ENCODE peak calls at places on chromosomes 4 and X, in five cellular contexts. One of them, this sample, is unnamed.

GRCh38 chr4:185171373-185172071 is 28.5 kb downstream of the SLC25A4 start:
- DNase-seq in WTC11: no peak
- DNase-seq in HepG2: no peak
- DNase-seq in K562: no peak
- DNase-seq in GM12878: peak
- DNase-seq in this sample: no peak

GRCh38 chr4:67198757-67199156 is 346.5 kb downstream of the CENPC start:
- DNase-seq in WTC11: no peak
- DNase-seq in HepG2: no peak
- DNase-seq in K562: no peak
- DNase-seq in GM12878: no peak
- DNase-seq in this sample: no peak

GRCh38 chr4:122710434-122711308 is 21.8 kb upstream of the BBS12 start:
- DNase-seq in WTC11: no peak
- DNase-seq in HepG2: no peak
- DNase-seq in K562: no peak
- DNase-seq in GM12878: no peak
- DNase-seq in this sample: no peak

GRCh38 chr4:171794528-171794927 is 18.7 kb upstream of the GALNTL6 start:
- DNase-seq in WTC11: no peak
- DNase-seq in HepG2: no peak
- DNase-seq in K562: no peak
- DNase-seq in GM12878: no peak
- DNase-seq in this sample: no peak

GRCh38 chr4:11765849-11766453 is 337.3 kb upstream of the HS3ST1 start:
- DNase-seq in WTC11: peak
- DNase-seq in HepG2: peak
- DNase-seq in K562: peak
- DNase-seq in GM12878: no peak
- DNase-seq in this sample: no peak

GRCh38 chrX:102599950-102600579 is 750 bp downstream of the ARMCX5 start:
- DNase-seq in WTC11: no peak
- DNase-seq in HepG2: no peak
- DNase-seq in K562: peak
- DNase-seq in GM12878: no peak
- DNase-seq in this sample: no peak

GRCh38 chr4:168475745-168476144 is 4.5 kb downstream of the DDX60L start:
- DNase-seq in WTC11: peak
- DNase-seq in HepG2: no peak
- DNase-seq in K562: no peak
- DNase-seq in GM12878: no peak
- DNase-seq in this sample: no peak

GRCh38 chr4:26621366-26621765 is 37.5 kb downstream of the TBC1D19 start:
- DNase-seq in WTC11: no peak
- DNase-seq in HepG2: no peak
- DNase-seq in K562: no peak
- DNase-seq in GM12878: no peak
- DNase-seq in this sample: no peak

GRCh38 chr4:76990288-76991080 is 40.9 kb downstream of the SEPTIN11 start:
- DNase-seq in WTC11: no peak
- DNase-seq in HepG2: no peak
- DNase-seq in K562: no peak
- DNase-seq in GM12878: no peak
- DNase-seq in this sample: no peak

GRCh38 chr4:173217727-173218126 is 49.1 kb downstream of the GALNT7 start:
- DNase-seq in WTC11: no peak
- DNase-seq in HepG2: no peak
- DNase-seq in K562: peak
- DNase-seq in GM12878: no peak
- DNase-seq in this sample: no peak

GRCh38 chr4:99648321-99648720 is 9.3 kb downstream of the C4orf54 start:
- DNase-seq in WTC11: no peak
- DNase-seq in HepG2: no peak
- DNase-seq in K562: no peak
- DNase-seq in GM12878: no peak
- DNase-seq in this sample: no peak

GRCh38 chr4:144338834-144339233 is 198.3 kb upstream of the GYPA start:
- DNase-seq in WTC11: no peak
- DNase-seq in HepG2: no peak
- DNase-seq in K562: no peak
- DNase-seq in GM12878: no peak
- DNase-seq in this sample: no peak

GRCh38 chrX:30935985-30936384 is 46.9 kb upstream of the TAB3 start:
- DNase-seq in WTC11: peak
- DNase-seq in HepG2: peak
- DNase-seq in K562: peak
- DNase-seq in GM12878: no peak
- DNase-seq in this sample: no peak

GRCh38 chrX:38870386-38870895 is 69.2 kb downstream of the MID1IP1 start:
- DNase-seq in WTC11: peak
- DNase-seq in HepG2: no peak
- DNase-seq in K562: peak
- DNase-seq in GM12878: no peak
- DNase-seq in this sample: no peak

GRCh38 chr4:1726146-1726934 is 5.0 kb downstream of the TACC3 start:
- DNase-seq in WTC11: peak
- DNase-seq in HepG2: peak
- DNase-seq in K562: peak
- DNase-seq in GM12878: peak
- DNase-seq in this sample: peak

GRCh38 chr4:83569967-83570366 is 34.1 kb downstream of the GPAT3 start:
- DNase-seq in WTC11: no peak
- DNase-seq in HepG2: no peak
- DNase-seq in K562: no peak
- DNase-seq in GM12878: no peak
- DNase-seq in this sample: no peak

GRCh38 chrX:110750526-110751189 is 45.0 kb downstream of the CHRDL1 start:
- DNase-seq in WTC11: no peak
- DNase-seq in HepG2: no peak
- DNase-seq in K562: no peak
- DNase-seq in GM12878: no peak
- DNase-seq in this sample: no peak

GRCh38 chr4:26080876-26081628 is 167.0 kb downstream of the SMIM20 start:
- DNase-seq in WTC11: no peak
- DNase-seq in HepG2: no peak
- DNase-seq in K562: no peak
- DNase-seq in GM12878: no peak
- DNase-seq in this sample: no peak

GRCh38 chr4:169094656-169095231 is 84.7 kb upstream of the CBR4 start:
- DNase-seq in WTC11: no peak
- DNase-seq in HepG2: no peak
- DNase-seq in K562: no peak
- DNase-seq in GM12878: no peak
- DNase-seq in this sample: no peak

GRCh38 chr4:33882246-33882990 is 2361.9 kb downstream of the ARAP2 start:
- DNase-seq in WTC11: no peak
- DNase-seq in HepG2: no peak
- DNase-seq in K562: no peak
- DNase-seq in GM12878: no peak
- DNase-seq in this sample: no peak

GRCh38 chr4:108181704-108182103 is 13.0 kb upstream of the LEF1 start:
- DNase-seq in WTC11: no peak
- DNase-seq in HepG2: peak
- DNase-seq in K562: peak
- DNase-seq in GM12878: no peak
- DNase-seq in this sample: no peak

GRCh38 chr4:77481856-77482255 is 123.8 kb upstream of the CXCL13 start:
- DNase-seq in WTC11: no peak
- DNase-seq in HepG2: no peak
- DNase-seq in K562: no peak
- DNase-seq in GM12878: no peak
- DNase-seq in this sample: no peak

GRCh38 chrX:28966335-28966734 is 379.1 kb downstream of the IL1RAPL1 start:
- DNase-seq in WTC11: no peak
- DNase-seq in HepG2: no peak
- DNase-seq in K562: no peak
- DNase-seq in GM12878: no peak
- DNase-seq in this sample: no peak

GRCh38 chrX:40007136-40007535 is 90.6 kb downstream of the BCOR start:
- DNase-seq in WTC11: peak
- DNase-seq in HepG2: no peak
- DNase-seq in K562: no peak
- DNase-seq in GM12878: no peak
- DNase-seq in this sample: peak

GRCh38 chrX:140949231-140949630 is 53.2 kb upstream of the SPANXB1 start:
- DNase-seq in WTC11: no peak
- DNase-seq in HepG2: no peak
- DNase-seq in K562: no peak
- DNase-seq in GM12878: no peak
- DNase-seq in this sample: no peak

DNA sequence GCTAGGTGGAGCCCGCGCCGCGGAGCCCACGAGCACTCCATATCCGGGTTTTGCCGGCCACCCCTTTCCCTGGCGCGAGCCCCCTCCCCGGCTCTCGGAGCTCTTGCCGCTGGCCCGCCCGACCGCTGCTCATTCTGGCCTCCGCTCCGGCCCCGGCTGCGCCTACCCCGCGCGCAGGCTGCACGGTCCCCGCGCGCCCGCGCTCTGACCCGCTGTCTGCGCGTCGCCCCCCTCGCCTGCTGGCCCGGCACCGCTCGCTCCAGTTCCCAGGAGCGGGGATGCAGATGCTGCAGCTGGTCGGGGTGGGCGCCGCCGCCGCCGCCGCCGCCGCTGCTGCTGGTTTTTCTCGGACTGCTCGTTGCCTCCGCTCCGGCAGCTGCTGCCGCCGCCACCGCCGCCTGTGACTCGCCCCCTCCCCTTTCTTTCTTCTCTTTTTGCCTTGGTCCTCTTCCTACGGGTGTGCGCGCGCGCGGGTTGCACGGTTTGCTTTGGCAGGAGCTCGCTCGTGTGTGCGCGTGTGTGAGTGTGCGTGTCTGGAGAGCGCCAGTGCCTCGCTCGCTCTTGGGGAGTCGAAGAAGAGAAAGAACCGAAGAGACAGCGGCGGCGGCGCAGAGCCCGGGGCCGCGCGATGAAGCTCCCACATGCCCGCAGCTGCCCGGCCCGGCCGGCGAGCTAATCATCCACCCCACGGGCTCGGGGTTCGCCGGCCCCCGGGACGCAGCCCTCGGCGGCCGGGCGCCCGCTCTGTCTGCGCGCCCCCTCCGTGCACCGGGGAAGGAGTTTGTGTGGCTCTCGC is at the start of gene ADGRL3:
- DNase-seq in WTC11: peak
- DNase-seq in HepG2: no peak
- DNase-seq in K562: peak
- DNase-seq in GM12878: no peak
- DNase-seq in this sample: peak
- TF ChIP-seq ATF2 in WTC11: no peak
- TF ChIP-seq ATF2 in HepG2: no peak
- TF ChIP-seq ATF2 in K562: no peak
- TF ChIP-seq ATF2 in GM12878: no peak
- TF ChIP-seq ATF2 in this sample: no peak

GRCh38 chr4:15778191-15778741 is at the start of gene CD38:
- DNase-seq in WTC11: peak
- DNase-seq in HepG2: no peak
- DNase-seq in K562: no peak
- DNase-seq in GM12878: peak
- DNase-seq in this sample: no peak

GRCh38 chr4:15779336-15779735 is 1.2 kb downstream of the CD38 start:
- DNase-seq in WTC11: peak
- DNase-seq in HepG2: peak
- DNase-seq in K562: no peak
- DNase-seq in GM12878: no peak
- DNase-seq in this sample: peak

GRCh38 chr4:15779789-15780188 is 1.7 kb downstream of the CD38 start:
- DNase-seq in WTC11: no peak
- DNase-seq in HepG2: no peak
- DNase-seq in K562: no peak
- DNase-seq in GM12878: no peak
- DNase-seq in this sample: no peak

GRCh38 chr4:15777697-15778096 is 431 bp upstream of the CD38 start:
- DNase-seq in WTC11: no peak
- DNase-seq in HepG2: no peak
- DNase-seq in K562: no peak
- DNase-seq in GM12878: no peak
- DNase-seq in this sample: no peak

DNA sequence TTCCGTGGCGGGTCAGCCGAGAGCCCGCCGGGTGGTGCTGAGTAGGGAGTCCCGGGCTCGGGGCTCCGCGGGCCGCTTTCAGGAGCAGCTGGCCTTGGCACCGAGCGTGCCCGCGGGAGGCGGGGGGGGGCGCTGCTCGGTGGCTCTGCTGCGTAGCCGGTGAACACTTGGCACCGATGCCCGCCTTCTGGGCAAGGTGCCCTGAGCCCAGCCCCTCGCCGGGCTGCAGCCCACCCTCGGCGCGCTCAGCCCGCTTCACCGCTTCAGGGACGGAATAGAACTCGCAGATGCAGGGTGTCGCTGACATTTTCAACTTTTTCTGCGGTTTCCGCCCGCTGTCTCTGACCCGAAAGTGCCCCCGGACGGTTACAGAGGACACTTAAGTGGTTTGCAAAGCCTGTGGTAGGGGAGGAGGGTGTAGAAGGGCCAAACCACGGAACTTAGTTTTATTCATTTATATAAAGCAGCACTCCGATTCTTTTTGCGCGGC is 659 bp downstream of the CD38 start:
- DNase-seq in WTC11: peak
- DNase-seq in HepG2: no peak
- DNase-seq in K562: no peak
- DNase-seq in GM12878: no peak
- DNase-seq in this sample: peak
- TF ChIP-seq ATF2 in WTC11: no peak
- TF ChIP-seq ATF2 in HepG2: no peak
- TF ChIP-seq ATF2 in K562: no peak
- TF ChIP-seq ATF2 in GM12878: peak
- TF ChIP-seq ATF2 in this sample: no peak

DNA sequence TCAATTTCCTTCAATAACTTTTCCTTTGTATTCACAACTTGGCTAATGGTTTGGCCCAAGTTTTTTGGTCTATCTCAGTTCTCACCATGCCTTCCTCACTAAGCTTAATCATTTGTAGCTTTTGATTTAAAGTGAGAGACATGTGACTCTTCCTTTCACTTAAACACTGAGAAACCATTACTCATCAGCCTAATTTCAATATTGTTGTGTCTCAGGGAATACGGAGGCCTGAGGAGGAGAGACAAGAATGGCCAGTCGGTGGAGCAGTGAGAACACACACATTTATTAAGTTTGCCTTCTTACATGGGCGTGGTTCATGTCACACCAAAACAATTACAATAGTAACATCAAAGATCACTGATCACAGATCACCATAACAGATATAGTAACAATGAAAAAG is 56.7 kb downstream of the TSPAN5 start:
- DNase-seq in WTC11: no peak
- DNase-seq in HepG2: no peak
- DNase-seq in K562: no peak
- DNase-seq in GM12878: no peak
- DNase-seq in this sample: no peak
- TF ChIP-seq ATF2 in WTC11: no peak
- TF ChIP-seq ATF2 in HepG2: no peak
- TF ChIP-seq ATF2 in K562: no peak
- TF ChIP-seq ATF2 in GM12878: no peak
- TF ChIP-seq ATF2 in this sample: no peak

DNA sequence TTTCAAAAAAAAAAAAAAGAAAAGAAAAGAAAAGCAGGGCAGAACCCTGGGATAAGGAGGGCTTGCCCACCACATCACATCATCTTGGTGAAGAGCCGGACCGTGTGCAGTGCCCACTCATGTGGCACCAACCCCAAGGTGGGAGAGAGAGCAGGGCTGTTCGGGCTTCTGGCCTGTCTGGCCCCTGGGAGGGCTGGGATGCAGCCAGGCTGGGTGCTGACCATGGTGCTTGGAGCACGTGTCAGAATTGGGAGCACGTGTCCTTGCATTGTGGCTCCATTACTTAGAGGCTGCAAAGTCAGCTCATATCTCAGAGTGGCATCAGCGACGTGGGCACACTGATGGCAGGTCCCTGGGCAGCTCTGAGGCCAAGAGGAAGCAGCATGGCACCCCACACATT is 100.9 kb upstream of the AFAP1 start:
- DNase-seq in WTC11: no peak
- DNase-seq in HepG2: no peak
- DNase-seq in K562: no peak
- DNase-seq in GM12878: no peak
- DNase-seq in this sample: no peak
- TF ChIP-seq ATF2 in WTC11: no peak
- TF ChIP-seq ATF2 in HepG2: no peak
- TF ChIP-seq ATF2 in K562: no peak
- TF ChIP-seq ATF2 in GM12878: no peak
- TF ChIP-seq ATF2 in this sample: no peak